ENCODE peak calls at places on chromosomes 12 and 14, in seven cellular contexts. One of them, this sample, is unnamed.
A peak's percentile ranks its signal among the peaks of the same experiment; 100 is the strongest.

GRCh38 chr14:94850332-94851211 is 80.7 kb upstream of the GSC start:
- DNase-seq in PC-3: no peak
- DNase-seq in colonic mucosa: peak; percentile 59
- DNase-seq in CD8-positive, alpha-beta memory T cell: no peak
- DNase-seq in right atrium auricular region: no peak
- DNase-seq in heart right ventricle: no peak
- DNase-seq in Peyer's patch: no peak
- DNase-seq in this sample: no peak

GRCh38 chr12:13701502-13701901 is 279.9 kb downstream of the GRIN2B start:
- DNase-seq in right atrium auricular region: no peak
- DNase-seq in heart right ventricle: no peak
- DNase-seq in colonic mucosa: no peak
- DNase-seq in PC-3: no peak
- DNase-seq in Peyer's patch: no peak
- DNase-seq in CD8-positive, alpha-beta memory T cell: no peak
- DNase-seq in this sample: no peak

GRCh38 chr12:57173089-57173488 is 25.7 kb upstream of the LRP1-AS start:
- DNase-seq in right atrium auricular region: no peak
- DNase-seq in Peyer's patch: no peak
- DNase-seq in heart right ventricle: no peak
- DNase-seq in colonic mucosa: no peak
- DNase-seq in PC-3: peak; percentile 29
- DNase-seq in CD8-positive, alpha-beta memory T cell: no peak
- DNase-seq in this sample: peak; percentile 89

GRCh38 chr12:79016181-79016580 is 151.6 kb downstream of the SYT1 start:
- DNase-seq in right atrium auricular region: no peak
- DNase-seq in PC-3: no peak
- DNase-seq in heart right ventricle: no peak
- DNase-seq in colonic mucosa: no peak
- DNase-seq in CD8-positive, alpha-beta memory T cell: no peak
- DNase-seq in Peyer's patch: no peak
- DNase-seq in this sample: no peak

GRCh38 chr14:30484976-30485375 is 74.0 kb upstream of the G2E3 start:
- DNase-seq in PC-3: no peak
- DNase-seq in colonic mucosa: no peak
- DNase-seq in right atrium auricular region: no peak
- DNase-seq in Peyer's patch: no peak
- DNase-seq in CD8-positive, alpha-beta memory T cell: no peak
- DNase-seq in heart right ventricle: no peak
- DNase-seq in this sample: no peak

GRCh38 chr14:76955575-76956252 is 72.8 kb downstream of the IRF2BPL start:
- DNase-seq in CD8-positive, alpha-beta memory T cell: peak; percentile 54
- DNase-seq in heart right ventricle: peak; percentile 41
- DNase-seq in PC-3: peak; percentile 75
- DNase-seq in colonic mucosa: peak; percentile 44
- DNase-seq in right atrium auricular region: peak; percentile 70
- DNase-seq in Peyer's patch: no peak
- DNase-seq in this sample: peak; percentile 84

GRCh38 chr14:100904307-100905019 is 941 bp upstream of the RTL1 start:
- DNase-seq in heart right ventricle: no peak
- DNase-seq in right atrium auricular region: peak; percentile 34
- DNase-seq in Peyer's patch: no peak
- DNase-seq in PC-3: peak; percentile 15
- DNase-seq in colonic mucosa: peak; percentile 13
- DNase-seq in CD8-positive, alpha-beta memory T cell: no peak
- DNase-seq in this sample: peak; percentile 90

GRCh38 chr12:8698132-8698829 is 490 bp downstream of the RIMKLB start:
- DNase-seq in heart right ventricle: peak; percentile 58
- DNase-seq in right atrium auricular region: no peak
- DNase-seq in PC-3: no peak
- DNase-seq in colonic mucosa: peak; percentile 56
- DNase-seq in CD8-positive, alpha-beta memory T cell: peak; percentile 44
- DNase-seq in Peyer's patch: peak; percentile 69
- DNase-seq in this sample: peak; percentile 91

GRCh38 chr12:3046441-3047200 is 30.6 kb upstream of the TSPAN9 start:
- DNase-seq in heart right ventricle: peak; percentile 81
- DNase-seq in CD8-positive, alpha-beta memory T cell: no peak
- DNase-seq in right atrium auricular region: peak; percentile 73
- DNase-seq in PC-3: peak; percentile 38
- DNase-seq in colonic mucosa: no peak
- DNase-seq in Peyer's patch: no peak
- DNase-seq in this sample: no peak

GRCh38 chr14:89221109-89221508 is 195.9 kb downstream of the FOXN3 start:
- DNase-seq in PC-3: peak; percentile 20
- DNase-seq in heart right ventricle: no peak
- DNase-seq in colonic mucosa: no peak
- DNase-seq in CD8-positive, alpha-beta memory T cell: no peak
- DNase-seq in Peyer's patch: no peak
- DNase-seq in right atrium auricular region: no peak
- DNase-seq in this sample: no peak

GRCh38 chr12:46266382-46266791 is 2.5 kb downstream of the SLC38A1 start:
- DNase-seq in right atrium auricular region: no peak
- DNase-seq in CD8-positive, alpha-beta memory T cell: peak; percentile 41
- DNase-seq in Peyer's patch: no peak
- DNase-seq in heart right ventricle: no peak
- DNase-seq in colonic mucosa: peak; percentile 58
- DNase-seq in PC-3: peak; percentile 77
- DNase-seq in this sample: no peak

GRCh38 chr12:40137252-40137651 is 31.4 kb upstream of the SLC2A13 start:
- DNase-seq in PC-3: no peak
- DNase-seq in Peyer's patch: no peak
- DNase-seq in colonic mucosa: no peak
- DNase-seq in CD8-positive, alpha-beta memory T cell: no peak
- DNase-seq in right atrium auricular region: no peak
- DNase-seq in heart right ventricle: no peak
- DNase-seq in this sample: no peak

GRCh38 chr14:77709412-77709811 is 1.5 kb downstream of the SLIRP start:
- DNase-seq in CD8-positive, alpha-beta memory T cell: no peak
- DNase-seq in right atrium auricular region: no peak
- DNase-seq in colonic mucosa: no peak
- DNase-seq in heart right ventricle: no peak
- DNase-seq in PC-3: no peak
- DNase-seq in Peyer's patch: no peak
- DNase-seq in this sample: no peak

GRCh38 chr12:4909734-4910501 is at the start of gene KCNA1:
- DNase-seq in colonic mucosa: no peak
- DNase-seq in heart right ventricle: no peak
- DNase-seq in CD8-positive, alpha-beta memory T cell: no peak
- DNase-seq in Peyer's patch: no peak
- DNase-seq in right atrium auricular region: no peak
- DNase-seq in PC-3: no peak
- DNase-seq in this sample: peak; percentile 84

GRCh38 chr14:25132734-25133422 is 82.9 kb upstream of the STXBP6 start:
- DNase-seq in PC-3: peak; percentile 57
- DNase-seq in colonic mucosa: peak; percentile 65
- DNase-seq in right atrium auricular region: peak; percentile 76
- DNase-seq in Peyer's patch: peak; percentile 72
- DNase-seq in CD8-positive, alpha-beta memory T cell: peak; percentile 20
- DNase-seq in heart right ventricle: peak; percentile 51
- DNase-seq in this sample: peak; percentile 91

GRCh38 chr14:72686832-72687231 is 207.1 kb downstream of the DPF3 start:
- DNase-seq in heart right ventricle: no peak
- DNase-seq in colonic mucosa: no peak
- DNase-seq in Peyer's patch: no peak
- DNase-seq in CD8-positive, alpha-beta memory T cell: no peak
- DNase-seq in PC-3: no peak
- DNase-seq in right atrium auricular region: no peak
- DNase-seq in this sample: no peak

GRCh38 chr14:61470954-61471279 is 149.5 kb downstream of the PRKCH start:
- DNase-seq in heart right ventricle: no peak
- DNase-seq in right atrium auricular region: no peak
- DNase-seq in PC-3: no peak
- DNase-seq in colonic mucosa: peak; percentile 12
- DNase-seq in Peyer's patch: no peak
- DNase-seq in CD8-positive, alpha-beta memory T cell: no peak
- DNase-seq in this sample: no peak

GRCh38 chr14:74584966-74585365 is 27.1 kb downstream of the LTBP2 start:
- DNase-seq in CD8-positive, alpha-beta memory T cell: no peak
- DNase-seq in right atrium auricular region: no peak
- DNase-seq in Peyer's patch: no peak
- DNase-seq in colonic mucosa: no peak
- DNase-seq in PC-3: no peak
- DNase-seq in heart right ventricle: no peak
- DNase-seq in this sample: no peak

GRCh38 chr12:95790912-95791849 is 617 bp upstream of the NTN4 start:
- DNase-seq in colonic mucosa: peak; percentile 38
- DNase-seq in Peyer's patch: peak; percentile 55
- DNase-seq in CD8-positive, alpha-beta memory T cell: peak; percentile 31
- DNase-seq in PC-3: peak; percentile 64
- DNase-seq in right atrium auricular region: no peak
- DNase-seq in heart right ventricle: peak; percentile 33
- DNase-seq in this sample: peak; percentile 86

GRCh38 chr12:30447061-30447750 is 248.5 kb downstream of the IPO8 start:
- DNase-seq in heart right ventricle: no peak
- DNase-seq in colonic mucosa: no peak
- DNase-seq in PC-3: no peak
- DNase-seq in CD8-positive, alpha-beta memory T cell: no peak
- DNase-seq in right atrium auricular region: no peak
- DNase-seq in Peyer's patch: no peak
- DNase-seq in this sample: no peak

GRCh38 chr14:29144598-29144997 is 378.0 kb downstream of the FOXG1 start:
- DNase-seq in CD8-positive, alpha-beta memory T cell: no peak
- DNase-seq in Peyer's patch: no peak
- DNase-seq in colonic mucosa: no peak
- DNase-seq in right atrium auricular region: no peak
- DNase-seq in heart right ventricle: no peak
- DNase-seq in PC-3: peak; percentile 66
- DNase-seq in this sample: no peak

GRCh38 chr12:87196329-87196728 is 832.9 kb downstream of the C12orf50 start:
- DNase-seq in PC-3: no peak
- DNase-seq in CD8-positive, alpha-beta memory T cell: no peak
- DNase-seq in right atrium auricular region: no peak
- DNase-seq in colonic mucosa: no peak
- DNase-seq in heart right ventricle: no peak
- DNase-seq in Peyer's patch: no peak
- DNase-seq in this sample: no peak

GRCh38 chr12:109735825-109736551 is 22.4 kb downstream of the FAM222A start:
- DNase-seq in PC-3: no peak
- DNase-seq in colonic mucosa: no peak
- DNase-seq in heart right ventricle: no peak
- DNase-seq in right atrium auricular region: no peak
- DNase-seq in Peyer's patch: peak; percentile 46
- DNase-seq in CD8-positive, alpha-beta memory T cell: no peak
- DNase-seq in this sample: peak; percentile 52

GRCh38 chr12:227286-227915 is 13.4 kb upstream of the SLC6A12 start:
- DNase-seq in PC-3: no peak
- DNase-seq in right atrium auricular region: no peak
- DNase-seq in Peyer's patch: no peak
- DNase-seq in colonic mucosa: no peak
- DNase-seq in CD8-positive, alpha-beta memory T cell: no peak
- DNase-seq in heart right ventricle: no peak
- DNase-seq in this sample: peak; percentile 40

GRCh38 chr12:67042697-67043131 is 226.4 kb upstream of the CAND1 start:
- DNase-seq in CD8-positive, alpha-beta memory T cell: no peak
- DNase-seq in colonic mucosa: no peak
- DNase-seq in right atrium auricular region: no peak
- DNase-seq in PC-3: peak; percentile 69
- DNase-seq in Peyer's patch: no peak
- DNase-seq in heart right ventricle: no peak
- DNase-seq in this sample: peak; percentile 82

GRCh38 chr14:55450987-55451386 is 10.6 kb upstream of the TBPL2 start:
- DNase-seq in PC-3: no peak
- DNase-seq in Peyer's patch: no peak
- DNase-seq in colonic mucosa: no peak
- DNase-seq in heart right ventricle: no peak
- DNase-seq in CD8-positive, alpha-beta memory T cell: no peak
- DNase-seq in right atrium auricular region: no peak
- DNase-seq in this sample: no peak
- H3K4me1 ChIP-seq in PC-3: peaks cover 78% of the 10 kb centered on the region
- H3K4me1 ChIP-seq in Peyer's patch: peaks cover 35% of the 10 kb centered on the region
- H3K4me1 ChIP-seq in colonic mucosa: peaks cover 5% of the 10 kb centered on the region
- H3K4me1 ChIP-seq in heart right ventricle: peaks cover 17% of the 10 kb centered on the region
- H3K4me1 ChIP-seq in CD8-positive, alpha-beta memory T cell: no peaks in the 10 kb centered on the region
- H3K4me1 ChIP-seq in right atrium auricular region: no peaks in the 10 kb centered on the region
- H3K4me1 ChIP-seq in this sample: peaks cover 17% of the 10 kb centered on the region

GRCh38 chr12:52781399-52782082 is 4.4 kb upstream of the KRT76 start:
- DNase-seq in right atrium auricular region: no peak
- DNase-seq in colonic mucosa: no peak
- DNase-seq in heart right ventricle: no peak
- DNase-seq in PC-3: no peak
- DNase-seq in CD8-positive, alpha-beta memory T cell: no peak
- DNase-seq in Peyer's patch: no peak
- DNase-seq in this sample: no peak
- H3K27me3 ChIP-seq in right atrium auricular region: no peaks in the 10 kb centered on the region
- H3K27me3 ChIP-seq in colonic mucosa: no peaks in the 10 kb centered on the region
- H3K27me3 ChIP-seq in heart right ventricle: peaks cover 23% of the 10 kb centered on the region
- H3K27me3 ChIP-seq in PC-3: peaks cover 16% of the 10 kb centered on the region
- H3K27me3 ChIP-seq in CD8-positive, alpha-beta memory T cell: no peaks in the 10 kb centered on the region
- H3K27me3 ChIP-seq in Peyer's patch: no peaks in the 10 kb centered on the region
- H3K27me3 ChIP-seq in this sample: peaks cover 45% of the 10 kb centered on the region

GRCh38 chr14:50002926-50003212 is 110.0 kb downstream of the ARF6 start:
- DNase-seq in heart right ventricle: no peak
- DNase-seq in CD8-positive, alpha-beta memory T cell: no peak
- DNase-seq in right atrium auricular region: no peak
- DNase-seq in PC-3: no peak
- DNase-seq in Peyer's patch: no peak
- DNase-seq in colonic mucosa: no peak
- DNase-seq in this sample: no peak

GRCh38 chr14:50008562-50009355 is 107.6 kb downstream of the VCPKMT start:
- DNase-seq in PC-3: peak; percentile 74
- DNase-seq in CD8-positive, alpha-beta memory T cell: no peak
- DNase-seq in Peyer's patch: no peak
- DNase-seq in heart right ventricle: no peak
- DNase-seq in right atrium auricular region: no peak
- DNase-seq in colonic mucosa: no peak
- DNase-seq in this sample: no peak

GRCh38 chr14:50003213-50004021 is 110.5 kb downstream of the ARF6 start:
- DNase-seq in Peyer's patch: peak; percentile 97
- DNase-seq in heart right ventricle: peak; percentile 80
- DNase-seq in CD8-positive, alpha-beta memory T cell: peak; percentile 73
- DNase-seq in colonic mucosa: peak; percentile 95
- DNase-seq in PC-3: peak; percentile 89
- DNase-seq in right atrium auricular region: peak; percentile 90
- DNase-seq in this sample: peak; percentile 74

GRCh38 chr14:50007123-50007903 is 109.1 kb downstream of the VCPKMT start:
- DNase-seq in CD8-positive, alpha-beta memory T cell: no peak
- DNase-seq in Peyer's patch: peak; percentile 73
- DNase-seq in PC-3: peak; percentile 80
- DNase-seq in colonic mucosa: peak; percentile 87
- DNase-seq in heart right ventricle: no peak
- DNase-seq in right atrium auricular region: no peak
- DNase-seq in this sample: peak; percentile 72

GRCh38 chr14:50006141-50006540 is 110.2 kb downstream of the VCPKMT start:
- DNase-seq in colonic mucosa: no peak
- DNase-seq in CD8-positive, alpha-beta memory T cell: no peak
- DNase-seq in right atrium auricular region: no peak
- DNase-seq in heart right ventricle: no peak
- DNase-seq in Peyer's patch: no peak
- DNase-seq in PC-3: no peak
- DNase-seq in this sample: no peak
- H3K4me1 ChIP-seq in colonic mucosa: peaks cover 12% of the 10 kb centered on the region
- H3K4me1 ChIP-seq in CD8-positive, alpha-beta memory T cell: peaks cover 27% of the 10 kb centered on the region
- H3K4me1 ChIP-seq in right atrium auricular region: no peaks in the 10 kb centered on the region
- H3K4me1 ChIP-seq in heart right ventricle: peaks cover 8% of the 10 kb centered on the region
- H3K4me1 ChIP-seq in Peyer's patch: peaks cover 20% of the 10 kb centered on the region
- H3K4me1 ChIP-seq in PC-3: peaks cover 58% of the 10 kb centered on the region
- H3K4me1 ChIP-seq in this sample: peaks cover 3% of the 10 kb centered on the region

DNA sequence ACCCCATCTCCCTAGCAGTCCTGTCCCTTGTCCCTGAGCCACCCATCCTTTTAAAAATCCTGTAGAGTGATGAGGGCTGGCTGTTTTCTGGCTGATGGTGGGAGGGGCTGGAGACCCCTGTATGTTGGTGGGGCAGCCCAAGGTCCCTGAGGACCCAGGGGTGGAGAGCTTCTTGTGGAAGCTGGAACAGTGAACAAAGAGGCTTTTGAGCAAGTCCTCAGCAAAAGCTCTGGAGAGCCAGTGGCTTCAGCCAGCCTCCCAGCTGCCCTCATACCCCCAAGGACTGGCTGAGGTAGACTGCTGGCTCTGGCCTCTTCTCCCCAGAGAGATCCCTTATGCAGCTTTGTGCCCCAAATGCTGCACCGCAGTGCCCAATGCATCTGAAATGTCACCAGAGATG is 29.2 kb upstream of the COL2A1 start:
- DNase-seq in PC-3: no peak
- DNase-seq in right atrium auricular region: no peak
- DNase-seq in Peyer's patch: no peak
- DNase-seq in colonic mucosa: no peak
- DNase-seq in heart right ventricle: no peak
- DNase-seq in CD8-positive, alpha-beta memory T cell: no peak
- DNase-seq in this sample: peak; percentile 42
- H3K27me3 ChIP-seq in PC-3: no peaks in the 10 kb centered on the region
- H3K27me3 ChIP-seq in right atrium auricular region: no peaks in the 10 kb centered on the region
- H3K27me3 ChIP-seq in Peyer's patch: no peaks in the 10 kb centered on the region
- H3K27me3 ChIP-seq in colonic mucosa: no peaks in the 10 kb centered on the region
- H3K27me3 ChIP-seq in heart right ventricle: peaks cover 5% of the 10 kb centered on the region
- H3K27me3 ChIP-seq in CD8-positive, alpha-beta memory T cell: no peaks in the 10 kb centered on the region
- H3K27me3 ChIP-seq in this sample: peaks cover 27% of the 10 kb centered on the region